ENCODE peak calls at places on chromosomes 12 and 14, in eight cellular contexts. H, P, G, W, M, S, J and O are unnamed samples.

GRCh38 chr12:41663487-41664258 is 475.6 kb downstream of the PDZRN4 start:
- DNase-seq in P (no peak), J (no peak), G (no peak), W (no peak), M (peak; percentile 17), H (no peak), S (peak; percentile 3), O (peak; percentile 24)

GRCh38 chr12:52126605-52127578 is 47.4 kb downstream of the SMIM41 start:
- DNase-seq in H (no peak), G (no peak), P (peak; percentile 24), M (no peak), S (no peak), W (peak; percentile 79), J (no peak), O (no peak)

GRCh38 chr12:55847603-55848329 is 5.0 kb upstream of the MMP19 start:
- DNase-seq in G (peak; percentile 44), H (no peak), S (peak; percentile 91), J (no peak), W (peak; percentile 93), P (peak; percentile 100), M (peak; percentile 100), O (peak; percentile 97)

GRCh38 chr14:68249534-68250517 is 430.2 kb downstream of the RAD51B start:
- DNase-seq in J (no peak), M (peak; percentile 71), P (no peak), W (no peak), H (no peak), S (peak; percentile 27), G (peak; percentile 13), O (no peak)

GRCh38 chr12:93122569-93123091 is 193.5 kb upstream of the EEA1 start:
- DNase-seq in M (no peak), P (no peak), G (no peak), W (no peak), S (peak; percentile 98), J (no peak), H (no peak), O (peak; percentile 86)

GRCh38 chr12:116635487-116635886 is 76.3 kb downstream of the MAP1LC3B2 start:
- DNase-seq in H (no peak), P (no peak), J (no peak), M (no peak), G (no peak), W (no peak), S (no peak), O (no peak)

GRCh38 chr12:19095869-19096480 is 33.6 kb upstream of the PLEKHA5 start:
- DNase-seq in H (no peak), S (peak; percentile 69), G (no peak), J (no peak), M (no peak), P (peak; percentile 40), W (no peak), O (peak; percentile 42)

GRCh38 chr14:74417201-74417600 is 8.8 kb downstream of the SYNDIG1L start:
- DNase-seq in P (no peak), S (no peak), H (no peak), G (no peak), J (no peak), M (no peak), W (no peak), O (no peak)

GRCh38 chr12:19323768-19324167 is 115.5 kb upstream of the AEBP2 start:
- DNase-seq in G (no peak), P (no peak), W (no peak), S (no peak), H (no peak), M (no peak), J (no peak), O (no peak)

GRCh38 chr14:74934476-74935339 is 11.6 kb upstream of the RPS6KL1 start:
- DNase-seq in G (no peak), W (peak; percentile 34), M (no peak), S (no peak), P (no peak), J (no peak), H (no peak), O (no peak)

GRCh38 chr14:96204151-96205058 is at the start of gene BDKRB2:
- DNase-seq in J (peak; percentile 47), H (peak; percentile 12), G (peak; percentile 79), P (peak; percentile 64), W (peak; percentile 69), M (peak; percentile 78), S (peak; percentile 85), O (peak; percentile 85)

GRCh38 chr12:12990700-12991468 is 9.2 kb downstream of the HEBP1 start:
- DNase-seq in M (no peak), W (no peak), J (no peak), S (no peak), G (no peak), H (no peak), P (no peak), O (no peak)

GRCh38 chr12:18158774-18159557 is 69.0 kb upstream of the RERGL start:
- DNase-seq in H (peak; percentile 48), M (peak; percentile 31), S (peak; percentile 26), G (peak; percentile 39), W (no peak), J (peak; percentile 39), P (peak; percentile 45), O (peak; percentile 60)

DNA sequence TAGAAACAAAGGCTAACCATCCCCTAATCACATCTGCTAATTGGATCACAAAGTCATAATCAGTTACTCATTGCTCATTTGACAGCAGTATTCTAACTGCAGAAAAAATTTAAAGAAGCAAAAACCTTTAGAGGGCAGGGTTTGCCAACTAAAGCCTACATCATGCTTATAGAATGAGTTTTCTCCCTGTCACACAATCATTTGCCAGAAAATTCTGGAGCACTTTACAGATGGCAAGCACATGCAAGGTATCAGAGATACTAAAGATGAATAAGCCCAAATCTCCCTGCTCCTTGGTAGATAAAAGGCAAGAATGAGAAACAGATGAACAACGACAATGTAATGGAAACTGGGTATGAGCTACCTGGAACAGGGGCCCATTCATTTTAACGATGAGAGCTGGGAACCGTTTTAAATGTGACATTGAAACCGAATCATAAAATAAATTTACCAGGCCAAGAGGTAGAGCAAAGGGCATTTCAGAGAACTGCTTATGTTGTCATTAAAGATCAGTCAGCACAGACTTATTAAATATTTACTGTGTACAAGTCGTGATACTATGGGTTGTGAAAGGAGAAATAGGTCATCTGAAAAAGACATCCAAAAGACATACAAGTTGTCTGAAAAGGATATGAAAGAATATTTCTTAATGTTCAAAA is 211.4 kb upstream of the ABCD2 start:
- DNase-seq in H (no peak), J (no peak), P (no peak), W (no peak), M (peak; percentile 43), G (no peak), S (no peak), O (no peak)
- TF ChIP-seq CTCF in H (no peak), J (no peak), P (no peak), W (no peak), M (no peak), G (no peak), S (no peak), O (no peak)

GRCh38 chr12:44873898-44874297 is 2.2 kb downstream of the NELL2 start:
- DNase-seq in H (no peak), P (no peak), S (no peak), W (no peak), G (no peak), J (no peak), M (peak; percentile 6), O (peak; percentile 6)
- TF ChIP-seq CTCF in H (no peak), P (no peak), S (peak; percentile 35), W (no peak), G (peak; percentile 27), J (peak; percentile 53), M (peak; percentile 29), O (no peak)

GRCh38 chr12:67070307-67070600 is 198.9 kb upstream of the CAND1 start:
- DNase-seq in J (no peak), H (no peak), W (no peak), M (no peak), G (no peak), P (no peak), S (peak; percentile 74), O (no peak)

GRCh38 chr12:67070604-67071003 is 198.6 kb upstream of the CAND1 start:
- DNase-seq in W (no peak), J (no peak), H (no peak), S (no peak), G (no peak), P (no peak), M (no peak), O (no peak)

GRCh38 chr12:67068204-67068731 is 200.9 kb upstream of the CAND1 start:
- DNase-seq in W (no peak), S (peak; percentile 29), J (peak; percentile 27), H (no peak), M (no peak), P (no peak), G (peak; percentile 46), O (peak; percentile 16)

GRCh38 chr12:67068773-67069450 is 200.2 kb upstream of the CAND1 start:
- DNase-seq in M (peak; percentile 24), W (peak; percentile 58), S (peak; percentile 83), P (no peak), H (peak; percentile 24), J (peak; percentile 48), G (peak; percentile 73), O (peak; percentile 69)

DNA sequence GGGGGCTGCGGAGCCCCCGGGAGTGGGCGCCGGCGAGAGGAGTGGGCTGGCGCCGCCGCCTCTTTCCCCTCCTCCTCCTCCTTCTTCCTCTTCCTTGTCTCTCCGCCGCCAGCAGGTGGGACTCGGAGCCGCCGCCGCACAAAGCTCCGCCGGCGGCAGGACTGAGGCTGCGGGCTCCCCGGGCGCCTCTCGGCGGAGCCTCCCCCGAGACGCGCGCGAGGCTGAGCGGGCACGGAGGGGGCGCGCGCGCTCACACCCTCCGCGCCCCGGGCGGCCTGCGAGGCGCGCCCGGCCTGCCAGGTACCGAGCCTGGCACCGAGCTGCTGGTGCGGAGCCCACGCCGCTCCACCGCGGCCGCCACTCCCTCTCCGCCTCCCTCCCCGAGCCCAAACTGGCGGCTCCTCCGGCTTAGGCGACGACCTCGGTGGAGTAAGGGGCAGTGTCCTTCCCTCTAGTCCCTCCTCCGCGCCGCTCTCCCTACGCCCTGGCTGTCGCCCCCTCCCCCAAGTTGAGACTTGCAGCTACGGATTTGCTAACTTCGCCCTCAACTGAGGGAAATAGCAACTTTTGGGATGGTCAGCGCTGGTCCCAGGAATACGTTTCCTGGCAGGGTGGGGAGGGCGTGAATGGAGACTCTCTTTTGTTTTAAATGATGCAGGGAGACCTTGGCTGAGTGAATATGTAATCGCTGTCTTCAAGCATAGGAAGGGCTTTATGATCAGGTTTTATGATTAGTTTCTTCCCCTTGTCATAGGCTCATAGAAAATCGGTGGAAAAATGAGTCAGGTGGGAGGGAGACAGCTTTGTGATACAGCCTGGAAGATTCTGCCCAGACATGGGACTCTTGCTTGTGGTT is 199.5 kb upstream of the CAND1 start:
- DNase-seq in J (peak; percentile 57), G (peak; percentile 73), H (peak; percentile 48), S (peak; percentile 47), P (no peak), W (peak; percentile 52), M (no peak), O (peak; percentile 52)
- TF ChIP-seq CTCF in J (peak; percentile 32), G (no peak), H (peak; percentile 3), S (peak; percentile 44), P (no peak), W (no peak), M (no peak), O (peak; percentile 6)

GRCh38 chr12:72214163-72214562 is 58.0 kb upstream of the TRHDE start:
- DNase-seq in W (no peak), G (no peak), H (no peak), P (no peak), M (no peak), J (no peak), S (no peak), O (peak; percentile 39)
- TF ChIP-seq CTCF in W (no peak), G (no peak), H (no peak), P (no peak), M (no peak), J (no peak), S (no peak), O (no peak)